ENCODE peak calls at places on chromosomes 11 and 22, in seven cellular contexts. G is glutamatergic neuron; V is activated effector memory CD4-positive, alpha-beta T cell treated with Interleukin-2 at 50 U/mL for 16 hours; R is stimulated activated CD8-positive, alpha-beta memory T cell treated with anti-CD3 and anti-CD28 coated beads, Interleukin-4, amount 100 ng/mL, for 4 hours; I is neural crest cell; O is endothelial cell; H is EH. Y is an unnamed sample.

GRCh38 chr11:122375687-122376399 is 259.8 kb upstream of the BLID start:
- DNase-seq in G (no peak), V (no peak), R (no peak), I (no peak), O (no peak), H (peak), Y (no peak)

GRCh38 chr22:44304354-44304753 is 8.4 kb downstream of the SHISAL1 start:
- DNase-seq in G (no peak), V (no peak), R (no peak), I (no peak), O (no peak), H (peak), Y (no peak)

GRCh38 chr22:27480487-27480886 is 321.1 kb downstream of the MN1 start:
- DNase-seq in G (no peak), V (no peak), R (no peak), I (peak), O (no peak), H (no peak), Y (peak)

GRCh38 chr11:11969380-11970215 is 38.8 kb downstream of the DKK3 start:
- DNase-seq in G (no peak), V (no peak), R (no peak), I (no peak), O (no peak), H (no peak), Y (peak)

GRCh38 chr22:20890975-20891374 is 26.2 kb upstream of the CRKL start:
- DNase-seq in G (no peak), V (no peak), R (no peak), I (no peak), O (no peak), H (no peak), Y (no peak)

GRCh38 chr11:73469401-73469800 is 93.2 kb downstream of the RELT start:
- DNase-seq in G (no peak), V (no peak), R (no peak), I (no peak), O (no peak), H (no peak), Y (no peak)

GRCh38 chr11:40328890-40329617 is 1130.4 kb downstream of the LRRC4C start:
- DNase-seq in G (no peak), V (no peak), R (no peak), I (no peak), O (peak), H (peak), Y (peak)

GRCh38 chr22:31250740-31251330 is 38.7 kb downstream of the LIMK2 start:
- DNase-seq in G (no peak), V (no peak), R (no peak), I (no peak), O (no peak), H (peak), Y (no peak)

GRCh38 chr11:2929511-2929879 is 275 bp upstream of the PHLDA2 start:
- DNase-seq in G (no peak), V (no peak), R (no peak), I (no peak), O (no peak), H (peak), Y (no peak)

GRCh38 chr11:32056445-32056844 is 34.4 kb upstream of the RCN1 start:
- DNase-seq in G (no peak), V (no peak), R (no peak), I (no peak), O (no peak), H (peak), Y (no peak)

GRCh38 chr11:6693342-6694228 is 10.4 kb upstream of the MRPL17 start:
- DNase-seq in G (no peak), V (peak), R (peak), I (no peak), O (no peak), H (peak), Y (no peak)

GRCh38 chr22:43922123-43922522 is 1.5 kb upstream of the PNPLA3 start:
- DNase-seq in G (no peak), V (no peak), R (no peak), I (no peak), O (no peak), H (no peak), Y (no peak)

GRCh38 chr22:34111210-34111824 is 191.0 kb upstream of the LARGE1 start:
- DNase-seq in G (peak), V (no peak), R (no peak), I (peak), O (peak), H (peak), Y (peak)

GRCh38 chr11:35337136-35337918 is 82.0 kb downstream of the SLC1A2 start:
- DNase-seq in G (no peak), V (no peak), R (no peak), I (no peak), O (no peak), H (peak), Y (no peak)

GRCh38 chr11:64786308-64786707 is 8.0 kb upstream of the SF1 start:
- DNase-seq in G (no peak), V (no peak), R (no peak), I (no peak), O (no peak), H (no peak), Y (no peak)

GRCh38 chr11:93487032-93487483 is 56.1 kb downstream of the SMCO4 start:
- DNase-seq in G (no peak), V (no peak), R (no peak), I (no peak), O (no peak), H (no peak), Y (no peak)